ENCODE peak calls at places on chromosomes 16 and 17, in ten cellular contexts. C is HFF-Myc, X is WERI-Rb-1, Q is heart left ventricle, H is prostate gland, B is cardiac muscle cell, T is IMR-90, S is bronchial epithelial cell, G is testis, J is cardiac fibroblast. M is an unnamed sample.

GRCh38 chr17:5121186-5121841 is 5.5 kb downstream of the USP6 start:
- DNase-seq in C (no peak), X (peak; percentile 3), Q (no peak), H (no peak), B (no peak), T (no peak), S (no peak), G (peak; percentile 7), J (no peak), M (no peak)

GRCh38 chr17:10337136-10337535 is 35.7 kb downstream of the MYH13 start:
- DNase-seq in C (no peak), X (no peak), Q (no peak), H (no peak), B (no peak), T (peak; percentile 17), S (no peak), G (no peak), J (no peak), M (no peak)

GRCh38 chr17:8940866-8941471 is 24.5 kb downstream of the PIK3R5 start:
- DNase-seq in C (no peak), X (no peak), Q (no peak), H (no peak), B (no peak), T (no peak), S (no peak), G (no peak), J (no peak), M (no peak)

GRCh38 chr17:21021208-21021803 is 21.5 kb downstream of the USP22 start:
- DNase-seq in C (no peak), X (no peak), Q (no peak), H (no peak), B (no peak), T (no peak), S (no peak), G (no peak), J (no peak), M (no peak)

GRCh38 chr17:48497103-48497502 is 33.7 kb downstream of the HOXB1 start:
- DNase-seq in C (no peak), X (peak; percentile 30), Q (no peak), H (no peak), B (peak; percentile 40), T (peak; percentile 89), S (peak; percentile 63), G (no peak), J (no peak), M (no peak)

GRCh38 chr17:68509151-68510057 is 2.8 kb upstream of the PRKAR1A start:
- DNase-seq in C (no peak), X (peak; percentile 89), Q (peak; percentile 82), H (no peak), B (no peak), T (no peak), S (peak; percentile 37), G (peak; percentile 45), J (no peak), M (peak; percentile 53)

GRCh38 chr16:25005445-25006306 is 9.5 kb downstream of the ARHGAP17 start:
- DNase-seq in C (no peak), X (no peak), Q (no peak), H (no peak), B (no peak), T (no peak), S (peak; percentile 73), G (no peak), J (no peak), M (no peak)

GRCh38 chr16:67302076-67302475 is 22.7 kb downstream of the PLEKHG4 start:
- DNase-seq in C (no peak), X (no peak), Q (no peak), H (no peak), B (no peak), T (no peak), S (no peak), G (no peak), J (no peak), M (no peak)

GRCh38 chr16:30697264-30698138 is 1.5 kb upstream of the SRCAP start:
- DNase-seq in C (no peak), X (no peak), Q (no peak), H (peak; percentile 99), B (no peak), T (peak; percentile 94), S (no peak), G (peak; percentile 99), J (peak; percentile 7), M (no peak)

DNA sequence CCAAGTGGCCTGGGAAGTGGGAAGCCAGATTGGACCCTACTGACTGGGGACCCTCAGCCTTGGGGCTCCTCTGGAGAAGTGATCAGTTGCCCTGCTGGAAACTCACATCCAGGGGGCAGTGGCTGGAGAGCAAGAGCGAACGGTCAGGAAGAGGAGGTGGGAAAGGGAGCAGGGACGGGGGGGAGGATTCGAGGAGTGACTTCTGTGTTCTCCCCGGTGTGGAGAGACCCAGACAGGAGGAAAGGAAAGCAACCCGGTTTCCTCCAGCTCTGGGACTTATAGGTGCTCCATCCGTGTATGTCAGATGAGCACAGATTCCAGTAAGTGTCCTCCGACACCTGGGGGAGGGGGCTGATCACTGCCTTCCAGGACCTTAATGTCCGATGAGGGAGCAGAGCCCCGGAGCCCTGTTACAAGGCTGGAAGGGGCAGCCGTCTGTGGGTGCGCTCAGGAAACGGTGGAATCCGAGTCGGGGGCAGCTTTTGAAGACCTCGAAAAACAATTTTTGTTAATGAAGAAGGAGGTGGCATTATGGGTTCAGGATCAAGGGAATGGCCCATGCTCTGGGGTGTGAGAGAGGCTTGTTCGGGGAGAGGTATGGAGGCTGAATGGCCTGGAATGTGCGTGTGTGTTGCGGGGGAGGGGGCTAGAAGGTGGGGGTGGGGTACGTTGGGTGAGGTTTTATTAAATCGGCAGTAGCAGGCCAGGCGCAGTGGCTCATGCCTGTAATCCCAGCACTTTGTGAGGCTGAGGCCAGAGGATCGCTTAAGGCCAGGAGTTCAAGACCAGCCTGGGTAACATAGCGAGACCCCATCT is 34.8 kb upstream of the NDRG4 start:
- DNase-seq in C (no peak), X (peak; percentile 67), Q (peak; percentile 55), H (no peak), B (no peak), T (no peak), S (no peak), G (peak; percentile 48), J (peak; percentile 12), M (no peak)
- TF ChIP-seq CTCF in C (no peak), X (peak; percentile 52), Q (no peak), H (no peak), B (peak; percentile 26), T (no peak), S (peak; percentile 1), G (no peak), J (peak; percentile 9), M (no peak)

GRCh38 chr17:12859520-12859919 is 70.2 kb downstream of the ARHGAP44 start:
- DNase-seq in C (no peak), X (no peak), Q (no peak), H (peak; percentile 36), B (no peak), T (peak; percentile 13), S (no peak), G (no peak), J (no peak), M (no peak)
- TF ChIP-seq CTCF in C (no peak), X (no peak), Q (no peak), H (no peak), B (no peak), T (no peak), S (no peak), G (no peak), J (peak; percentile 6), M (no peak)

GRCh38 chr17:75518983-75519540 is 2.7 kb downstream of the TSEN54 start:
- DNase-seq in C (no peak), X (peak; percentile 39), Q (no peak), H (no peak), B (no peak), T (no peak), S (no peak), G (no peak), J (no peak), M (no peak)
- TF ChIP-seq CTCF in C (no peak), X (peak; percentile 33), Q (no peak), H (no peak), B (no peak), T (no peak), S (no peak), G (no peak), J (no peak), M (no peak)

GRCh38 chr17:42773290-42774035 is at the start of gene VPS25:
- DNase-seq in C (peak; percentile 39), X (peak; percentile 87), Q (peak; percentile 81), H (peak; percentile 77), B (peak; percentile 89), T (peak; percentile 87), S (peak; percentile 67), G (peak; percentile 88), J (peak; percentile 89), M (peak; percentile 82)
- TF ChIP-seq CTCF in C (no peak), X (peak; percentile 30), Q (no peak), H (peak; percentile 14), B (peak; percentile 24), T (peak; percentile 30), S (peak; percentile 41), G (no peak), J (peak; percentile 25), M (no peak)

GRCh38 chr16:85396879-85397871 is 215.9 kb upstream of the GSE1 start:
- DNase-seq in C (no peak), X (peak; percentile 50), Q (no peak), H (no peak), B (no peak), T (no peak), S (peak; percentile 38), G (peak; percentile 14), J (no peak), M (no peak)
- TF ChIP-seq CTCF in C (peak; percentile 12), X (peak; percentile 44), Q (no peak), H (no peak), B (no peak), T (no peak), S (peak; percentile 55), G (no peak), J (no peak), M (no peak)

GRCh38 chr17:38673714-38674012 is 1.1 kb downstream of the EPOP start:
- DNase-seq in C (no peak), X (no peak), Q (no peak), H (no peak), B (peak; percentile 25), T (no peak), S (no peak), G (no peak), J (peak; percentile 18), M (no peak)
- TF ChIP-seq CTCF in C (no peak), X (no peak), Q (no peak), H (no peak), B (no peak), T (no peak), S (no peak), G (no peak), J (no peak), M (no peak)

M was measured in lung.